ENCODE peak calls at places on chromosomes 12 and 14, in six cellular contexts. N, F, T, U, R and B are unnamed samples.

GRCh38 chr12:119666900-119667576 is 895 bp upstream of the PRKAB1 start:
- DNase-seq in U (no peak), R (no peak), N (no peak), F (no peak), T (peak), B (peak)

GRCh38 chr12:127411981-127412380 is 855.0 kb upstream of the TMEM132C start:
- DNase-seq in R (no peak), U (no peak), N (no peak), F (no peak), T (no peak), B (no peak)

GRCh38 chr14:81400852-81401251 is 728 bp upstream of the STON2 start:
- DNase-seq in N (peak), U (no peak), F (peak), T (no peak), R (no peak), B (no peak)

GRCh38 chr12:124294686-124295315 is at the start of gene RFLNA:
- DNase-seq in T (no peak), N (no peak), F (no peak), R (peak), U (no peak), B (no peak)

GRCh38 chr12:49225551-49226166 is 36.8 kb upstream of the TUBA1A start:
- DNase-seq in U (no peak), R (no peak), T (peak), F (no peak), N (no peak), B (no peak)

GRCh38 chr12:96227365-96228106 is 33.4 kb downstream of the ELK3 start:
- DNase-seq in T (no peak), N (no peak), U (no peak), R (no peak), F (no peak), B (no peak)

GRCh38 chr12:71730936-71731335 is 23.7 kb upstream of the RAB21 start:
- DNase-seq in R (no peak), U (no peak), N (no peak), F (no peak), T (peak), B (no peak)

GRCh38 chr12:77983859-77984258 is 153.2 kb downstream of the NAV3 start:
- DNase-seq in N (no peak), F (no peak), R (no peak), T (no peak), U (no peak), B (no peak)

GRCh38 chr12:76529226-76529918 is 30.2 kb downstream of the OSBPL8 start:
- DNase-seq in F (no peak), R (no peak), T (peak), U (no peak), N (no peak), B (no peak)

GRCh38 chr12:795305-795704 is 42.9 kb downstream of the WNK1 start:
- DNase-seq in N (no peak), R (no peak), U (peak), F (no peak), T (no peak), B (peak)

GRCh38 chr12:94225506-94225905 is 77.1 kb downstream of the PLXNC1 start:
- DNase-seq in U (no peak), N (no peak), R (no peak), T (no peak), F (no peak), B (no peak)

GRCh38 chr12:29228474-29229157 is 79.5 kb downstream of the FAR2 start:
- DNase-seq in N (no peak), U (no peak), F (no peak), R (no peak), T (no peak), B (no peak)

GRCh38 chr12:581321-581720 is 81.9 kb downstream of the NINJ2 start:
- DNase-seq in U (no peak), T (no peak), R (no peak), N (no peak), F (no peak), B (no peak)

GRCh38 chr14:38718519-38718918 is 384.5 kb downstream of the SEC23A start:
- DNase-seq in F (no peak), R (no peak), T (peak), U (no peak), N (no peak), B (no peak)

GRCh38 chr12:63885401-63885800 is 40.9 kb downstream of the SRGAP1 start:
- DNase-seq in F (no peak), U (no peak), T (no peak), N (no peak), R (no peak), B (no peak)

GRCh38 chr12:51218607-51219161 is 822 bp upstream of the POU6F1 start:
- DNase-seq in T (no peak), N (no peak), U (no peak), R (no peak), F (no peak), B (peak)

GRCh38 chr12:121009744-121010143 is 6.5 kb downstream of the C12orf43 start:
- DNase-seq in N (no peak), F (peak), R (peak), T (no peak), U (no peak), B (no peak)

GRCh38 chr12:46174061-46174662 is 94.7 kb downstream of the SLC38A1 start:
- DNase-seq in U (no peak), T (no peak), R (no peak), N (no peak), F (no peak), B (peak)

GRCh38 chr12:46177842-46178608 is 90.8 kb downstream of the SLC38A1 start:
- DNase-seq in N (no peak), T (no peak), F (no peak), U (peak), R (no peak), B (peak)

GRCh38 chr12:46179693-46180452 is 89.0 kb downstream of the SLC38A1 start:
- DNase-seq in R (no peak), T (peak), U (no peak), N (no peak), F (no peak), B (peak)

GRCh38 chr12:46177020-46177419 is 91.8 kb downstream of the SLC38A1 start:
- DNase-seq in T (peak), U (no peak), R (no peak), N (no peak), F (no peak), B (peak)

DNA sequence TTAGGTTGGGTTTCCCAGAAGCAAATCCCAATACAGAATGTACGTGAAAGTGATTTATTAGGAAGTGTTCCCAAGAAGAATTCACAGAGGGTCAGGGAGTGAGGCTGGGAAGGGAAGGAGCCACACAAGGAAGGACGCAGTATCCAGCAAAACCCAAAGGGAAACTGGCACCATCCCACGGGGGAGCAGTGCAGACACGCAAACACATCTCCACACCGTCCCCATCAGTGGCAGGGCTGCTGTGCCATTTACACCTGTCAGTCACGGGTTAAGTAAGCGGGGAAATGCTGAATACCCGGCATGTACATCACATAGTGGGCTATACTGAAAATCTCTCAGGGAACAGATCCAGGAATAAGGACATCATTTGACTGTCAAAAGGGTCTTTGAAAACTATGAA is 93.9 kb downstream of the SLC38A1 start:
- DNase-seq in U (no peak), R (no peak), T (no peak), N (no peak), F (no peak), B (no peak)
- H3K4me3 ChIP-seq in U (no peak), R (no peak), T (no peak), N (no peak), F (no peak), B (no peak)

DNA sequence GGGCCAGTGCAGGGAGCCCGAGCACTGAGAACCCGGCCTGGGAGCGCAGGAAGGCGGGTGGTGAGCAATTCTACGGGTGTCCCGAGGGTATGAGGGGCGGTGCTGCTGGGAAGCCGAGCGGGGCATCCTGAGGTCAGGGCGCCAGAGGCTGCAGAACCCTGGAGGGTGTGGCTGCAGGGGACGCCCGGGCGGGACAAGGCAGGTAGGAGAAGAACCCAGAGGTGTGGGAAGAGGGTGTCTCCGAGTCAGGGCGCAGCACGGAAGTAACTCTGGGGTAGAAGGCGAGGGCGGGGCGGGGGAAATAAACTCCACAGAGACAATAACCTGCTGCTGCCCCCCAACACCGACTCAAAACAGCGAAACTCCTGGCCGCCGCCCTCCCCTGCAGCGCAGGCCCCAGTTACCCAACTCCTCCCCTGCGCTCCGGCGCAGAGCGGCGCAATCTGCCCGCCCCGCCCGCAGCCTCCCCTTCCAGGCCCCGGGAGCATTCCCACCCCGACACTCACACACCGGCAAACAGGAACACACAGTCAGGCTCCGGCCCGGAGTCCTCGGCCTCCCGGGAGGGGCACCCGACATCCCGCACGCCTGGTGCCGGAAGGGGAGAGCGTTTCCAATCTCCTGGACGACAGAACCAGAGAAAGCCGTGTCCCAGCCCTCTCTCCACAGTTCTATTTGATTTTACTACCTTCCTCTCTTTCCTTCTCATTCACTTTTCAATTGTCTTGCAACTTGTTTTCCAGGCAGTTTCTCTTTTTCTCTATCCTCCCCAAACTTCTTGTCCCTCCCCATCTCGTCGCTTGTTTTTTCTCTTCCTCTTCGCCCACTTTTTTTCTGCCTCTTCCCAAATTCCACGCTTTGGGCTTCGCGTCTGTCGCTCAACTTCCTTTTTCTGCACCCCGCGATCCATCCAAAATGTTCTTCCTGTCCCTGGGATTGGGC is 2.4 kb downstream of the HRK start:
- DNase-seq in U (no peak), R (no peak), N (no peak), F (no peak), T (no peak), B (no peak)
- H3K4me3 ChIP-seq in U (no peak), R (peak), N (no peak), F (peak), T (peak), B (no peak)

DNA sequence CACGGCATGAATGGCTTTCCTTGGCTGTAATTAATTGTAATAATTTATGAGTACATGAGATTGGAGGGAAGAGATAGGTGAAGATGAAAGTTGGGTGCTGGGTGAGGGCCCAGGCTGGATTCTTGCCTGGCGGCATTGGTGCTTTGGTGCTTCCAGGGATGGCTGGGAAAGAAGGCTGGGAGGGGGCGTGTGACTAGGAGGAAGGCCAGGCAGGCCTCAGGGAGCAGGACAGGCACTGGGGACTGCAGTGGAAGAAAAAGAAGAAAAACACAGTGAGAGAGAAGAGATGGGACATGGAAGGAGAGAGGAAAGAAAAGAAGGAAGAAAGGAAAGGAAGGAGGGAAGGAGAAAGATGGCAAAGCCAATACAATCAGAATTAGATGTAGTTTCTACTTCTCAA is 3.7 kb downstream of the HOXC9 start:
- DNase-seq in R (no peak), F (no peak), N (no peak), T (no peak), U (no peak), B (no peak)
- H3K4me3 ChIP-seq in R (no peak), F (no peak), N (no peak), T (no peak), U (no peak), B (no peak)

GRCh38 chr12:6376079-6376941 is 947 bp upstream of the SCNN1A start:
- DNase-seq in R (no peak), F (no peak), T (no peak), U (no peak), N (no peak), B (no peak)
- H3K4me3 ChIP-seq in R (no peak), F (no peak), T (no peak), U (no peak), N (no peak), B (no peak)

GRCh38 chr14:74610866-74611671 is 968 bp downstream of the LTBP2 start:
- DNase-seq in N (no peak), T (no peak), F (no peak), U (no peak), R (no peak), B (no peak)
- H3K4me3 ChIP-seq in N (peak), T (no peak), F (peak), U (peak), R (peak), B (no peak)

DNA sequence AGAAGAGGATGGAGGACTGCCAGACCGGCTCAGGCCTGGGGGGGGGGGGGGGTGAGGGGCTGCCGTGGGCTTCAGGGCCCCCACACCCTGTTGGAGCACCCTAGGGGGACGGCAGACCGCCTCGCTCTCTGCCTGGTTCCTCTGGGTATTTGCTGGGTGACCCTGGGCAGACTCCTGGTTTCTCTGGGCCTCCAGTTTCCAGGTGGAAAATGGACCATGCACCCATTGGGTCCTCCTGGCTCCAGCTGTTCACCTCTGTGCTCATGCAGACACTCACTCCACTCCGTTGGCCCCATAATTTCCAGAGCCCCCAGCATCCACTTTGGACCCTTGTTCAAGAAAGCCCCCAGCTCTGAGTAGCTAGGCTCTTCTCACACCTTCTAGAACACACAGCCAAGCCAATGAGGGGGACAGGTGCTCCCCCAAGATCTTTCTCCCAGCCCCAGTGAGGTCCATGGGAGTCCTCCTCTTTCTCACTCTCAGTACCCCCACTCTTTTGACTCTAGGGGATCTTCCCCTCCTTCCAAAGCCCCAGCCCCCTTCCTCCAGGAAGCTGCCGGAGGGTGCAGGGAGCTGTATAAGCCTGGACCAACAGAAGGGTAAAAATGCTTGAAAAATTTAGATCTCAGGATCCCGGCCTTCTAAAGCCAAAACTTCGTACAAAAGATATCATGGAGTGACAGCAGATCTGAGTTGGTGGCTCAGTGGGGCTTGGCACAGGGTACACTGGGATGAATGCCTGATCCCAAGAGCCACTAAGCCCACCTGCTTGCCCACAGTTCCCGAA is 174.8 kb upstream of the RTL1 start:
- DNase-seq in T (no peak), N (no peak), U (no peak), R (no peak), F (no peak), B (no peak)
- H3K4me3 ChIP-seq in T (no peak), N (no peak), U (no peak), R (no peak), F (no peak), B (no peak)

GRCh38 chr14:60174352-60175254 is 9.4 kb upstream of the DHRS7 start:
- DNase-seq in U (no peak), N (no peak), F (no peak), R (no peak), T (no peak), B (no peak)
- H3K4me3 ChIP-seq in U (no peak), N (no peak), F (no peak), R (no peak), T (no peak), B (no peak)

GRCh38 chr12:85348779-85349178 is 68.8 kb downstream of the ALX1 start:
- DNase-seq in N (no peak), F (no peak), R (no peak), U (no peak), T (no peak), B (no peak)

GRCh38 chr12:85350356-85350755 is 70.3 kb downstream of the ALX1 start:
- DNase-seq in T (no peak), R (peak), N (no peak), F (no peak), U (no peak), B (no peak)
- H3K4me3 ChIP-seq in T (no peak), R (no peak), N (no peak), F (no peak), U (no peak), B (no peak)

GRCh38 chr14:88904864-88905263 is 80.4 kb downstream of the TTC8 start:
- DNase-seq in F (peak), U (no peak), N (no peak), R (no peak), T (no peak), B (no peak)
- H3K4me3 ChIP-seq in F (no peak), U (no peak), N (no peak), R (no peak), T (no peak), B (no peak)

GRCh38 chr12:104571328-104571727 is 114.6 kb downstream of the CHST11 start:
- DNase-seq in U (no peak), R (no peak), N (no peak), T (no peak), F (no peak), B (peak)
- H3K4me3 ChIP-seq in U (no peak), R (no peak), N (no peak), T (no peak), F (no peak), B (no peak)